ENCODE peak calls at places on chromosomes 11 and 22, in nine cellular contexts. C, J, D, Y, K, W, N, T and A are unnamed samples.

GRCh38 chr11:76259299-76259908 is 53.1 kb upstream of the WNT11 start:
- DNase-seq in C (no peak), J (no peak), D (no peak), Y (no peak), K (no peak), W (no peak), N (no peak), T (no peak), A (no peak)

GRCh38 chr11:111801135-111801534 is 34.9 kb upstream of the PPP2R1B start:
- DNase-seq in C (no peak), J (no peak), D (no peak), Y (no peak), K (no peak), W (no peak), N (no peak), T (no peak), A (no peak)

GRCh38 chr11:83648610-83649467 is 362.7 kb upstream of the CCDC90B start:
- DNase-seq in C (no peak), J (no peak), D (no peak), Y (no peak), K (no peak), W (no peak), N (no peak), T (no peak), A (no peak)

GRCh38 chr11:36060926-36061325 is 117.1 kb downstream of the LDLRAD3 start:
- DNase-seq in C (no peak), J (no peak), D (no peak), Y (no peak), K (no peak), W (no peak), N (no peak), T (no peak), A (no peak)

GRCh38 chr11:73493838-73494598 is 103.9 kb downstream of the FAM168A start:
- DNase-seq in C (no peak), J (no peak), D (peak; percentile 78), Y (no peak), K (no peak), W (no peak), N (no peak), T (no peak), A (no peak)

GRCh38 chr11:132234878-132235277 is 864.5 kb downstream of the NTM start:
- DNase-seq in C (no peak), J (no peak), D (peak; percentile 93), Y (no peak), K (no peak), W (no peak), N (no peak), T (no peak), A (no peak)

GRCh38 chr22:49196046-49196511 is 631.6 kb downstream of the BRD1 start:
- DNase-seq in C (no peak), J (no peak), D (no peak), Y (no peak), K (no peak), W (no peak), N (no peak), T (no peak), A (no peak)

GRCh38 chr11:20670932-20671403 is 1.6 kb downstream of the NELL1 start:
- DNase-seq in C (no peak), J (no peak), D (no peak), Y (no peak), K (no peak), W (no peak), N (no peak), T (no peak), A (no peak)

GRCh38 chr11:45213316-45213665 is 66.9 kb downstream of the PRDM11 start:
- DNase-seq in C (no peak), J (no peak), D (no peak), Y (no peak), K (no peak), W (no peak), N (no peak), T (no peak), A (no peak)

GRCh38 chr11:45213717-45214116 is 67.3 kb downstream of the PRDM11 start:
- DNase-seq in C (no peak), J (no peak), D (no peak), Y (no peak), K (no peak), W (no peak), N (no peak), T (no peak), A (no peak)

GRCh38 chr11:45210846-45211245 is 64.4 kb downstream of the PRDM11 start:
- DNase-seq in C (no peak), J (no peak), D (no peak), Y (no peak), K (no peak), W (no peak), N (no peak), T (no peak), A (no peak)

GRCh38 chr11:45211732-45212131 is 65.3 kb downstream of the PRDM11 start:
- DNase-seq in C (no peak), J (no peak), D (no peak), Y (no peak), K (no peak), W (no peak), N (no peak), T (no peak), A (no peak)

DNA sequence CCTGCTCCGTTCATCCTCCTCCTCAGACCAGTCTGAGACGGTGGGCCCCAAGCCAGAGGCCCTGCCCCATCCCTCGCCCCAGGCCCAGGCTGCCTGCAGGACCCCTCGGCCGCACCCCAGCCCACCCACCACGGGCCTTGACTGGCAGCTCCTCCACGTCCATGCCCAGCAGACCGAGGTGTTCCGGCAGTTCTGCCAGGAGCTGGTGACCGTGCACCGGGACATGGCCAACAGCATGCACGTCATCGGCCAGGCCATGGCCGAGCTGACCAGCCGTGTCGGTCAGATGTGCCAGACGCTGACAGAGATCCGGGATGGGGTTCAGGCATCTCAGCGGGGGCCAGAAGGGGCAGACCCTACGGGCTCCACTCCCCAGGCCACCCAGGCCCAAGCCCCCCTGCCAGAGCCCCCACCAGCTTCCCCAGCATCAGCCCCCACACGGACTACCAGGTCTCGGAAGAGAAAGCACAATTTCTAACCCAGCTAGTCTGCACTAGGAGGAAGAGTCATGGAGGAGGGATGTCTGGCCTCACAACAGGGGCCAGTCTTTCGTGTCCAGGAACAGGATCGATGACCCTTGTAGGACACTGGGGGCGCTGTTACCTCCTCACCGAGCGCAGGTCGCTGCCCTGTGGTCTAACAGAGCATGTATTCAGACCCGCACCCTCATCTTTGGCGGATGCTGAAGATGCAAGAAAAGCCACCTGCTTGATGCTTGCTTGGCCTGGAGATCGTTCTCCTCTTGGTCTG is 66.3 kb downstream of the PRDM11 start:
- DNase-seq in C (no peak), J (no peak), D (no peak), Y (no peak), K (no peak), W (no peak), N (no peak), T (no peak), A (no peak)
- TF ChIP-seq CTCF in C (no peak), J (no peak), D (no peak), Y (no peak), K (no peak), W (no peak), N (no peak), T (no peak), A (no peak)

GRCh38 chr11:441418-442274 is at the start of gene ANO9:
- DNase-seq in C (peak; percentile 81), J (no peak), D (no peak), Y (peak; percentile 87), K (peak; percentile 86), W (no peak), N (no peak), T (peak; percentile 88), A (peak; percentile 68)
- H3K4me3 ChIP-seq in C (peak within 1 kb of the TSS; percentile 43), J (no peak within 1 kb of the TSS), D (no peak within 1 kb of the TSS), Y (peak within 1 kb of the TSS; percentile 36), K (peak within 1 kb of the TSS; percentile 49), W (peak within 1 kb of the TSS; percentile 22), N (peak within 1 kb of the TSS; percentile 7), T (peak within 1 kb of the TSS; percentile 47), A (peak within 1 kb of the TSS; percentile 77)

GRCh38 chr22:45689195-45689594 is 17.6 kb downstream of the ATXN10 start:
- DNase-seq in C (no peak), J (no peak), D (no peak), Y (no peak), K (no peak), W (no peak), N (no peak), T (no peak), A (no peak)

GRCh38 chr22:45690008-45690407 is 18.4 kb downstream of the ATXN10 start:
- DNase-seq in C (no peak), J (no peak), D (no peak), Y (no peak), K (no peak), W (no peak), N (no peak), T (no peak), A (no peak)

GRCh38 chr22:45696227-45696626 is 24.6 kb downstream of the ATXN10 start:
- DNase-seq in C (no peak), J (no peak), D (no peak), Y (no peak), K (no peak), W (no peak), N (no peak), T (no peak), A (peak; percentile 43)

GRCh38 chr22:45688606-45689080 is 17.0 kb downstream of the ATXN10 start:
- DNase-seq in C (no peak), J (no peak), D (peak; percentile 90), Y (no peak), K (no peak), W (no peak), N (no peak), T (no peak), A (no peak)

DNA sequence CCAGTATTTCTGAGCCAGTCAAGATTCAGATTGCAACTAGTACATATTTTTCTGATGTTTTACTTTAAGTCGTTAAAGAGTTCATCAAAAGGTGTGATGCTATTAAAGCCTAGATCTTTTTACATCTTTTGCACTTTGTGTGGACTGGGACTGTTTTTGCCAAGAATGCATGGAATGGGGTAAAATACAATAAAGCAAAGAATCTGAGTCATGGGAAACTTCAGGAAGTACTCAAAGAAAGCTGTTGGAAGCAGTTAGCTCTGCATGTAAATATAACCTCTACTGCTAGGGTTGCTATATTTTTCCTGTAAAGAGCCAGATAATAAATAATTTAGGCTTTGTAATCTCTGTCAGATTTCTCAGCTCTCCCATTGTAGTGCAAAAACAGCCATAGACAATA is 20.9 kb downstream of the ATXN10 start:
- DNase-seq in C (no peak), J (no peak), D (peak; percentile 50), Y (no peak), K (no peak), W (no peak), N (no peak), T (no peak), A (no peak)
- H3K36me3 ChIP-seq in C (peaks cover 73% of the 10 kb centered on the region), J (no peaks in the 10 kb centered on the region), D (peaks cover 25% of the 10 kb centered on the region), Y (no peaks in the 10 kb centered on the region), K (no peaks in the 10 kb centered on the region), W (no peaks in the 10 kb centered on the region), N (peaks cover 10% of the 10 kb centered on the region), T (peaks cover 58% of the 10 kb centered on the region), A (peaks cover 7% of the 10 kb centered on the region)

GRCh38 chr11:87473174-87473573 is 435.4 kb downstream of the TMEM135 start:
- DNase-seq in C (no peak), J (no peak), D (peak; percentile 97), Y (no peak), K (no peak), W (no peak), N (no peak), T (no peak), A (no peak)

DNA sequence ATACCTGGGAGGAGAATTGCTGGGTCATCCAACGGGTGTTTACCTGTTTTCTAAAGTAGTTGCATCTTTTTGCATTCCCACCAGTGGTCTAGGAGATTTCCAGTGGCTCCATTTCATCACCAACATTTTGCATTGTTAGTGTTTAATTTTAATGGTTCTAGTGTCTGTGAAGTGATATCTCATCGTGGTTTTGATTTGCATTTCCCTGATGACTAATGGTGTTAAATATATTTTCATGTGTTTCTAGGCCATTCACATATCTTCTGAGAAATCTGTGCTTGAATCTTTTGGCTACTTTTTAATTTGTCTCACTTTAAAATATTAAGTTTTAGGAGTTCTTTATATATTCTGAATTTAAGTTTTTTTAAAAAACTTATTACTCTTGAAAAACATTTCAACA is 439.6 kb downstream of the TMEM135 start:
- DNase-seq in C (no peak), J (no peak), D (no peak), Y (no peak), K (no peak), W (no peak), N (no peak), T (no peak), A (no peak)
- TF ChIP-seq CTCF in C (no peak), J (no peak), D (no peak), Y (no peak), K (no peak), W (no peak), N (no peak), T (no peak), A (no peak)